ENCODE peak calls at places on chromosomes 3 and 15, in ten cellular contexts. O is heart left ventricle, K is A549, G is spleen, E is OCI-LY7, X is keratinocyte, U is NT2/D1, B is fibroblast of lung, Q is stomach, W is GM23338. A is an unnamed sample. For H3K4me1, the result is how much of the 10 kb centered on the place peaks cover.

GRCh38 chr3:52193059-52193458 is 4.9 kb upstream of the ALAS1 start:
- DNase-seq in K (peak), O (peak), G (no peak), W (no peak), X (no peak), Q (no peak), E (no peak), B (peak), U (no peak), A (peak)

GRCh38 chr3:153313307-153313945 is 151.4 kb downstream of the RAP2B start:
- DNase-seq in G (no peak), E (no peak), X (no peak), U (no peak), Q (no peak), W (no peak), O (no peak), B (peak), K (no peak), A (peak)

GRCh38 chr15:41894791-41895463 is 1.1 kb upstream of the SPTBN5 start:
- DNase-seq in B (peak), G (peak), O (peak), E (no peak), U (no peak), K (no peak), X (peak), W (peak), Q (peak), A (peak)

GRCh38 chr15:76108021-76108723 is 48.4 kb downstream of the TMEM266 start:
- DNase-seq in U (peak), G (no peak), W (peak), O (peak), Q (peak), B (no peak), X (no peak), E (no peak), K (no peak), A (no peak)

GRCh38 chr15:25185791-25186190 is 231.0 kb downstream of the SNRPN start:
- DNase-seq in X (no peak), G (peak), B (no peak), O (peak), U (no peak), E (no peak), Q (no peak), W (no peak), K (no peak), A (no peak)

GRCh38 chr3:25820372-25820771 is 30.5 kb downstream of the OXSM start:
- DNase-seq in X (peak), Q (no peak), B (peak), W (peak), O (no peak), G (no peak), U (peak), E (no peak), K (no peak), A (peak)

GRCh38 chr3:128549283-128550112 is 56.5 kb upstream of the GATA2 start:
- DNase-seq in E (no peak), U (no peak), X (no peak), K (no peak), O (peak), W (no peak), B (peak), Q (peak), G (no peak), A (peak)

GRCh38 chr3:142647856-142648255 is 51.7 kb downstream of the PLS1 start:
- DNase-seq in Q (no peak), E (no peak), O (no peak), K (peak), X (peak), W (no peak), B (peak), G (no peak), U (no peak), A (peak)

GRCh38 chr15:76994496-76994895 is 430 bp upstream of the PSTPIP1 start:
- DNase-seq in B (no peak), E (no peak), Q (no peak), U (no peak), O (no peak), W (no peak), K (no peak), G (no peak), X (no peak), A (no peak)

GRCh38 chr3:127385540-127385870 is 97.7 kb upstream of the PRR20G start:
- DNase-seq in K (no peak), W (no peak), G (peak), E (no peak), O (no peak), B (no peak), Q (no peak), X (no peak), U (no peak), A (no peak)

GRCh38 chr3:4407941-4408340 is 59.1 kb downstream of the SUMF1 start:
- DNase-seq in X (no peak), W (no peak), B (no peak), K (no peak), E (no peak), G (no peak), O (no peak), Q (no peak), U (no peak), A (no peak)
- H3K4me1 ChIP-seq in X (under half), W (under half), B (under half), K (under half), E (under half), G (under half), O (under half), Q (under half), U (under half), A (under half)

GRCh38 chr15:73993211-73993994 is 1.1 kb upstream of the PML start:
- DNase-seq in W (no peak), E (no peak), U (no peak), K (no peak), Q (no peak), O (no peak), X (no peak), G (no peak), B (no peak), A (no peak)
- H3K4me3 ChIP-seq in W (peak), E (peak), U (peak), K (peak), Q (peak), O (peak), X (no peak), G (peak), B (peak), A (no peak)

GRCh38 chr3:196772897-196773296 is 33.2 kb downstream of the PAK2 start:
- DNase-seq in W (no peak), E (no peak), X (no peak), Q (no peak), U (no peak), G (no peak), B (no peak), O (no peak), K (no peak), A (no peak)

GRCh38 chr3:196778755-196779154 is 39.1 kb downstream of the PAK2 start:
- DNase-seq in E (no peak), X (peak), Q (no peak), G (no peak), B (peak), W (no peak), U (no peak), O (no peak), K (no peak), A (peak)

GRCh38 chr3:196774191-196774820 is 34.6 kb downstream of the PAK2 start:
- DNase-seq in W (no peak), X (no peak), Q (no peak), G (no peak), O (no peak), B (no peak), U (no peak), E (no peak), K (no peak), A (peak)

GRCh38 chr3:196774845-196775422 is 35.3 kb downstream of the PAK2 start:
- DNase-seq in U (no peak), Q (no peak), W (no peak), B (peak), E (no peak), X (peak), K (no peak), G (no peak), O (no peak), A (peak)

DNA sequence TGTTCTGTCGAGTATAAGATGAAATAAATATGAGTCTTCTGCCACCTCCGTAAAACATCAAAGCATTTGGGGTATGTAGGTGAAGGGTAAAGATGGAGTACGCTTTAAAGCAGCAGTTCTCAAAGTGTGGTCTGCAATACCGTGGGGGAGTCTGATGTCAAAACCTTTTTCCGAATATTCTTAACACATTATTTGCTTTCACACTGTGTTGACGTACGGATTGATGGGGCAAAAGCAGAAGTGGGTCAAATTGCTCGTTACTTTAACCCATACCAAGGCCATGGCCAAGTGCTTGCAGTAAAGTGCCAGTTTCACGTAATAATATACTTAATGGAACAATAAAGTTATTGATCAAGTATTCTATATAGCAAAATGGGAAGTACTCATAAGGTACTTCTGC is 36.3 kb downstream of the PAK2 start:
- DNase-seq in X (no peak), E (no peak), W (no peak), K (no peak), G (no peak), B (no peak), Q (no peak), U (no peak), O (no peak), A (no peak)
- H3K4me1 ChIP-seq in X (under half), E (under half), W (under half), K (under half), G (half or more), B (under half), Q (under half), U (under half), O (under half), A (under half)

DNA sequence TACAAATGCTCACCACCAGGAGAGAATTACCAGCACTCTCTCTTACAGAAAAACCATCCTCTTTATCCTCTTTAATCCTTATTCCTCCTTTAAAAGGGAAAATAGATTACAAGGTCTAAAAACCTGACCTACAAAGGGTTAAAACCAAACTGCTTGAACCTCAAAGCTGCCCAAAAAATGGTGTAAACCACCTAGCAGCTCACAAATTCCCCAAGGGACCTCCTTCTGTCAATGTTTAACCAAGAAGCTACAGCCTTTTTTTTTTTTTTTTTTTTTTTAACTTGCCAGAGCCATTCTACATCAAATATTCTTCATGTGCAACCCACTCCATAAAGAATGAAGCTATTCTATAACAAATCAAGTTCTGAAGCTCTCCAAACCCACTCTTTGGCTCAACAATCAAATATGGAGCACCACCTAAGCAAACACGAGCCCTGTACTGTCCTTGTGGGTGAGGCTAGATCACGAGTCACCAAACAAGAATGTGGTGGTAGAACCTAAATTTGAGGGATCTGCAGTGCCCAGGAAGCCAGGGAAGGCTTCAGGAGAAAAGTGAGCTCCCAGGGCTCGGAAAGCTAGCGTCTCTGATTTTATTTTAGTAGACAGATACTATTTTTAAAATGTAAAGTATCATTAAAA is 20.1 kb downstream of the OSBPL10 start:
- DNase-seq in B (peak), G (no peak), U (no peak), X (no peak), K (peak), O (no peak), E (peak), W (peak), Q (no peak), A (peak)
- H3K4me3 ChIP-seq in B (no peak), G (no peak), U (no peak), X (no peak), K (peak), O (no peak), E (peak), W (peak), Q (no peak), A (peak)

GRCh38 chr15:40764766-40765136 is 883 bp downstream of the GCHFR start:
- DNase-seq in K (no peak), W (no peak), B (no peak), Q (no peak), X (no peak), E (peak), G (no peak), O (no peak), U (no peak), A (peak)
- H3K4me1 ChIP-seq in K (under half), W (under half), B (under half), Q (half or more), X (half or more), E (half or more), G (half or more), O (under half), U (under half), A (under half)

GRCh38 chr15:36755341-36755740 is 175.9 kb downstream of the CDIN1 start:
- DNase-seq in B (no peak), K (no peak), E (no peak), O (no peak), W (no peak), G (no peak), Q (no peak), X (no peak), U (no peak), A (no peak)

GRCh38 chr15:36753173-36753572 is 173.7 kb downstream of the CDIN1 start:
- DNase-seq in O (no peak), X (no peak), K (no peak), B (peak), G (no peak), W (peak), U (peak), Q (no peak), E (no peak), A (no peak)

GRCh38 chr15:36758800-36759199 is 179.4 kb downstream of the CDIN1 start:
- DNase-seq in X (no peak), G (no peak), K (no peak), B (no peak), Q (no peak), O (no peak), W (no peak), E (no peak), U (no peak), A (no peak)

GRCh38 chr15:36756707-36757106 is 177.3 kb downstream of the CDIN1 start:
- DNase-seq in B (no peak), K (no peak), W (no peak), U (no peak), X (no peak), O (no peak), E (no peak), G (no peak), Q (no peak), A (no peak)

GRCh38 chr15:36757189-36757814 is 177.9 kb downstream of the CDIN1 start:
- DNase-seq in B (peak), U (no peak), Q (no peak), W (no peak), O (no peak), X (no peak), K (no peak), G (no peak), E (no peak), A (peak)
- H3K4me3 ChIP-seq in B (no peak), U (no peak), Q (no peak), W (no peak), O (no peak), X (no peak), K (no peak), G (no peak), E (no peak), A (no peak)

GRCh38 chr3:4306091-4306490 is 2.9 kb downstream of the SETMAR start:
- DNase-seq in B (no peak), Q (no peak), E (no peak), G (no peak), K (no peak), W (no peak), O (no peak), X (no peak), U (no peak), A (peak)
- H3K4me1 ChIP-seq in B (under half), Q (under half), E (under half), G (under half), K (under half), W (half or more), O (half or more), X (under half), U (under half), A (under half)

DNA sequence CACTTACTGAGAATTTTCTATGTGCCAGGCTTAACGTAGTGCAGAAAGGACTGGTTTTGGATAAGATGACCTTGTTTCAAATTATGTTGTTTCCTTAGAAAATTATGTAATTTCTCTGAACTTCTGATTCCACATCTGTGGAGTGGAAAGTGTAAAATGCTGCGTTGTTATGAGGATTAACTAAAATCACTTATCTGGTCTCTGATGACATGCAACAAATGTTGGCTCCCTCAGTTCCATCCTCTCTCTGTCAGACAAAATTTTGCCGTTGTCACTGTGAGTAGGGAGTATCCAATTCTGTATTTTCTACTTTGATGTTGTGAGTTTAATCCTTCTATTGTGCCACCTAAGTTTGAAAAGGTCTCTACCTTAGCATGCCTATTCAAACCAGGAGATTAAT is 175.5 kb downstream of the KCNMB2 start:
- DNase-seq in E (no peak), G (no peak), Q (no peak), U (no peak), W (no peak), B (no peak), K (no peak), O (no peak), X (no peak), A (no peak)
- H3K4me3 ChIP-seq in E (no peak), G (no peak), Q (no peak), U (no peak), W (no peak), B (no peak), K (no peak), O (no peak), X (no peak), A (no peak)

GRCh38 chr3:53244281-53244680 is 11.5 kb downstream of the TKT start:
- DNase-seq in Q (peak), E (no peak), K (no peak), O (peak), B (no peak), X (no peak), W (no peak), G (no peak), U (no peak), A (no peak)

GRCh38 chr3:53243785-53244184 is 12.0 kb downstream of the TKT start:
- DNase-seq in Q (no peak), W (peak), G (no peak), U (no peak), E (no peak), B (no peak), K (no peak), O (no peak), X (no peak), A (no peak)

GRCh38 chr3:53242642-53243041 is 13.2 kb downstream of the TKT start:
- DNase-seq in Q (no peak), U (no peak), O (no peak), B (no peak), W (no peak), G (no peak), E (no peak), K (no peak), X (no peak), A (peak)

GRCh38 chr3:53242155-53242554 is 13.7 kb downstream of the TKT start:
- DNase-seq in O (peak), Q (no peak), X (no peak), U (no peak), K (no peak), B (no peak), W (no peak), G (no peak), E (no peak), A (peak)

GRCh38 chr3:53243165-53243564 is 12.7 kb downstream of the TKT start:
- DNase-seq in W (peak), O (no peak), X (no peak), K (no peak), Q (no peak), B (peak), E (no peak), G (no peak), U (no peak), A (peak)
- H3K4me1 ChIP-seq in W (half or more), O (under half), X (under half), K (half or more), Q (under half), B (under half), E (under half), G (half or more), U (half or more), A (under half)